ENCODE peak calls at places on chromosome 19, in four cellular contexts. One of them, this sample, is unnamed.

GRCh38 chr19:34556500-34556899 is 74.9 kb downstream of the WTIP start:
- DNase-seq in stimulated activated CD4-positive, alpha-beta T cell treated with anti-CD3 and anti-CD28 coated beads, Interleukin-15, amount 100 ng/mL, for 1 hour: no peak
- DNase-seq in activated T-cell treated with anti-CD3 and anti-CD28 coated beads, Interleukin-2, amount 50 U/mL, for 72 hours: peak
- DNase-seq in tibial artery: no peak
- DNase-seq in this sample: no peak

GRCh38 chr19:40502647-40503046 is 35.8 kb downstream of the SPTBN4 start:
- DNase-seq in stimulated activated CD4-positive, alpha-beta T cell treated with anti-CD3 and anti-CD28 coated beads, Interleukin-15, amount 100 ng/mL, for 1 hour: no peak
- DNase-seq in activated T-cell treated with anti-CD3 and anti-CD28 coated beads, Interleukin-2, amount 50 U/mL, for 72 hours: no peak
- DNase-seq in tibial artery: no peak
- DNase-seq in this sample: no peak

GRCh38 chr19:1360818-1361461 is 22.8 kb upstream of the NDUFS7 start:
- DNase-seq in stimulated activated CD4-positive, alpha-beta T cell treated with anti-CD3 and anti-CD28 coated beads, Interleukin-15, amount 100 ng/mL, for 1 hour: no peak
- DNase-seq in activated T-cell treated with anti-CD3 and anti-CD28 coated beads, Interleukin-2, amount 50 U/mL, for 72 hours: no peak
- DNase-seq in tibial artery: peak
- DNase-seq in this sample: no peak

GRCh38 chr19:39595950-39596349 is 6.4 kb upstream of the LGALS13 start:
- DNase-seq in stimulated activated CD4-positive, alpha-beta T cell treated with anti-CD3 and anti-CD28 coated beads, Interleukin-15, amount 100 ng/mL, for 1 hour: no peak
- DNase-seq in activated T-cell treated with anti-CD3 and anti-CD28 coated beads, Interleukin-2, amount 50 U/mL, for 72 hours: no peak
- DNase-seq in tibial artery: no peak
- DNase-seq in this sample: no peak

GRCh38 chr19:17872251-17873001 is 681 bp downstream of the SLC5A5 start:
- DNase-seq in stimulated activated CD4-positive, alpha-beta T cell treated with anti-CD3 and anti-CD28 coated beads, Interleukin-15, amount 100 ng/mL, for 1 hour: peak
- DNase-seq in activated T-cell treated with anti-CD3 and anti-CD28 coated beads, Interleukin-2, amount 50 U/mL, for 72 hours: peak
- DNase-seq in tibial artery: no peak
- DNase-seq in this sample: peak

GRCh38 chr19:53659292-53659691 is 27.5 kb downstream of the DPRX start:
- DNase-seq in stimulated activated CD4-positive, alpha-beta T cell treated with anti-CD3 and anti-CD28 coated beads, Interleukin-15, amount 100 ng/mL, for 1 hour: no peak
- DNase-seq in activated T-cell treated with anti-CD3 and anti-CD28 coated beads, Interleukin-2, amount 50 U/mL, for 72 hours: no peak
- DNase-seq in tibial artery: no peak
- DNase-seq in this sample: no peak

GRCh38 chr19:21158523-21159135 is 16.8 kb downstream of the ZNF431 start:
- DNase-seq in stimulated activated CD4-positive, alpha-beta T cell treated with anti-CD3 and anti-CD28 coated beads, Interleukin-15, amount 100 ng/mL, for 1 hour: no peak
- DNase-seq in activated T-cell treated with anti-CD3 and anti-CD28 coated beads, Interleukin-2, amount 50 U/mL, for 72 hours: no peak
- DNase-seq in tibial artery: no peak
- DNase-seq in this sample: no peak

GRCh38 chr19:46678110-46678732 is 17.2 kb upstream of the DACT3 start:
- DNase-seq in stimulated activated CD4-positive, alpha-beta T cell treated with anti-CD3 and anti-CD28 coated beads, Interleukin-15, amount 100 ng/mL, for 1 hour: peak
- DNase-seq in activated T-cell treated with anti-CD3 and anti-CD28 coated beads, Interleukin-2, amount 50 U/mL, for 72 hours: peak
- DNase-seq in tibial artery: no peak
- DNase-seq in this sample: peak

GRCh38 chr19:11138659-11139526 is 16.7 kb downstream of the SPC24 start:
- DNase-seq in stimulated activated CD4-positive, alpha-beta T cell treated with anti-CD3 and anti-CD28 coated beads, Interleukin-15, amount 100 ng/mL, for 1 hour: no peak
- DNase-seq in activated T-cell treated with anti-CD3 and anti-CD28 coated beads, Interleukin-2, amount 50 U/mL, for 72 hours: no peak
- DNase-seq in tibial artery: peak
- DNase-seq in this sample: no peak

GRCh38 chr19:10471909-10472308 is 31.2 kb downstream of the KEAP1 start:
- DNase-seq in stimulated activated CD4-positive, alpha-beta T cell treated with anti-CD3 and anti-CD28 coated beads, Interleukin-15, amount 100 ng/mL, for 1 hour: no peak
- DNase-seq in activated T-cell treated with anti-CD3 and anti-CD28 coated beads, Interleukin-2, amount 50 U/mL, for 72 hours: no peak
- DNase-seq in tibial artery: no peak
- DNase-seq in this sample: no peak

GRCh38 chr19:13154911-13155471 is 4.8 kb downstream of the IER2 start:
- DNase-seq in stimulated activated CD4-positive, alpha-beta T cell treated with anti-CD3 and anti-CD28 coated beads, Interleukin-15, amount 100 ng/mL, for 1 hour: peak
- DNase-seq in activated T-cell treated with anti-CD3 and anti-CD28 coated beads, Interleukin-2, amount 50 U/mL, for 72 hours: peak
- DNase-seq in tibial artery: peak
- DNase-seq in this sample: peak

GRCh38 chr19:16338470-16339360 is 14.1 kb downstream of the KLF2 start:
- DNase-seq in stimulated activated CD4-positive, alpha-beta T cell treated with anti-CD3 and anti-CD28 coated beads, Interleukin-15, amount 100 ng/mL, for 1 hour: no peak
- DNase-seq in activated T-cell treated with anti-CD3 and anti-CD28 coated beads, Interleukin-2, amount 50 U/mL, for 72 hours: peak
- DNase-seq in tibial artery: peak
- DNase-seq in this sample: peak

GRCh38 chr19:30293051-30293785 is 79.0 kb upstream of the ZNF536 start:
- DNase-seq in stimulated activated CD4-positive, alpha-beta T cell treated with anti-CD3 and anti-CD28 coated beads, Interleukin-15, amount 100 ng/mL, for 1 hour: no peak
- DNase-seq in activated T-cell treated with anti-CD3 and anti-CD28 coated beads, Interleukin-2, amount 50 U/mL, for 72 hours: no peak
- DNase-seq in tibial artery: no peak
- DNase-seq in this sample: no peak

GRCh38 chr19:50906217-50906616 is 5.0 kb downstream of the KLK4 start:
- DNase-seq in stimulated activated CD4-positive, alpha-beta T cell treated with anti-CD3 and anti-CD28 coated beads, Interleukin-15, amount 100 ng/mL, for 1 hour: no peak
- DNase-seq in activated T-cell treated with anti-CD3 and anti-CD28 coated beads, Interleukin-2, amount 50 U/mL, for 72 hours: peak
- DNase-seq in tibial artery: no peak
- DNase-seq in this sample: no peak

GRCh38 chr19:327291-328024 is 17.1 kb downstream of the MIER2 start:
- DNase-seq in stimulated activated CD4-positive, alpha-beta T cell treated with anti-CD3 and anti-CD28 coated beads, Interleukin-15, amount 100 ng/mL, for 1 hour: no peak
- DNase-seq in activated T-cell treated with anti-CD3 and anti-CD28 coated beads, Interleukin-2, amount 50 U/mL, for 72 hours: no peak
- DNase-seq in tibial artery: no peak
- DNase-seq in this sample: no peak

GRCh38 chr19:27672309-27673047 is 1540.5 kb downstream of the UQCRFS1 start:
- DNase-seq in stimulated activated CD4-positive, alpha-beta T cell treated with anti-CD3 and anti-CD28 coated beads, Interleukin-15, amount 100 ng/mL, for 1 hour: no peak
- DNase-seq in activated T-cell treated with anti-CD3 and anti-CD28 coated beads, Interleukin-2, amount 50 U/mL, for 72 hours: no peak
- DNase-seq in tibial artery: peak
- DNase-seq in this sample: no peak

GRCh38 chr19:52248256-52248655 is 21.1 kb upstream of the ZNF766 start:
- DNase-seq in stimulated activated CD4-positive, alpha-beta T cell treated with anti-CD3 and anti-CD28 coated beads, Interleukin-15, amount 100 ng/mL, for 1 hour: no peak
- DNase-seq in activated T-cell treated with anti-CD3 and anti-CD28 coated beads, Interleukin-2, amount 50 U/mL, for 72 hours: peak
- DNase-seq in tibial artery: peak
- DNase-seq in this sample: peak

GRCh38 chr19:33395561-33396550 is 22.3 kb downstream of the CEBPG start:
- DNase-seq in stimulated activated CD4-positive, alpha-beta T cell treated with anti-CD3 and anti-CD28 coated beads, Interleukin-15, amount 100 ng/mL, for 1 hour: no peak
- DNase-seq in activated T-cell treated with anti-CD3 and anti-CD28 coated beads, Interleukin-2, amount 50 U/mL, for 72 hours: no peak
- DNase-seq in tibial artery: peak
- DNase-seq in this sample: no peak

GRCh38 chr19:12641456-12641855 is 25.1 kb downstream of the MAN2B1 start:
- DNase-seq in stimulated activated CD4-positive, alpha-beta T cell treated with anti-CD3 and anti-CD28 coated beads, Interleukin-15, amount 100 ng/mL, for 1 hour: no peak
- DNase-seq in activated T-cell treated with anti-CD3 and anti-CD28 coated beads, Interleukin-2, amount 50 U/mL, for 72 hours: no peak
- DNase-seq in tibial artery: no peak
- DNase-seq in this sample: no peak

GRCh38 chr19:4057913-4058695 is 8.6 kb downstream of the ZBTB7A start:
- DNase-seq in stimulated activated CD4-positive, alpha-beta T cell treated with anti-CD3 and anti-CD28 coated beads, Interleukin-15, amount 100 ng/mL, for 1 hour: no peak
- DNase-seq in activated T-cell treated with anti-CD3 and anti-CD28 coated beads, Interleukin-2, amount 50 U/mL, for 72 hours: peak
- DNase-seq in tibial artery: peak
- DNase-seq in this sample: no peak

GRCh38 chr19:1929051-1929742 is 11.8 kb upstream of the CSNK1G2 start:
- DNase-seq in stimulated activated CD4-positive, alpha-beta T cell treated with anti-CD3 and anti-CD28 coated beads, Interleukin-15, amount 100 ng/mL, for 1 hour: peak
- DNase-seq in activated T-cell treated with anti-CD3 and anti-CD28 coated beads, Interleukin-2, amount 50 U/mL, for 72 hours: peak
- DNase-seq in tibial artery: peak
- DNase-seq in this sample: peak

GRCh38 chr19:18419699-18420460 is 682 bp downstream of the SSBP4 start:
- DNase-seq in stimulated activated CD4-positive, alpha-beta T cell treated with anti-CD3 and anti-CD28 coated beads, Interleukin-15, amount 100 ng/mL, for 1 hour: no peak
- DNase-seq in activated T-cell treated with anti-CD3 and anti-CD28 coated beads, Interleukin-2, amount 50 U/mL, for 72 hours: peak
- DNase-seq in tibial artery: peak
- DNase-seq in this sample: no peak

GRCh38 chr19:30691767-30692516 is 319.8 kb downstream of the ZNF536 start:
- DNase-seq in stimulated activated CD4-positive, alpha-beta T cell treated with anti-CD3 and anti-CD28 coated beads, Interleukin-15, amount 100 ng/mL, for 1 hour: no peak
- DNase-seq in activated T-cell treated with anti-CD3 and anti-CD28 coated beads, Interleukin-2, amount 50 U/mL, for 72 hours: no peak
- DNase-seq in tibial artery: no peak
- DNase-seq in this sample: no peak

GRCh38 chr19:50509366-50509765 is 1.6 kb downstream of the JOSD2 start:
- DNase-seq in stimulated activated CD4-positive, alpha-beta T cell treated with anti-CD3 and anti-CD28 coated beads, Interleukin-15, amount 100 ng/mL, for 1 hour: no peak
- DNase-seq in activated T-cell treated with anti-CD3 and anti-CD28 coated beads, Interleukin-2, amount 50 U/mL, for 72 hours: no peak
- DNase-seq in tibial artery: no peak
- DNase-seq in this sample: no peak

GRCh38 chr19:35935911-35936737 is at the start of gene LRFN3:
- DNase-seq in stimulated activated CD4-positive, alpha-beta T cell treated with anti-CD3 and anti-CD28 coated beads, Interleukin-15, amount 100 ng/mL, for 1 hour: peak
- DNase-seq in activated T-cell treated with anti-CD3 and anti-CD28 coated beads, Interleukin-2, amount 50 U/mL, for 72 hours: peak
- DNase-seq in tibial artery: peak
- DNase-seq in this sample: no peak

GRCh38 chr19:12779162-12779993 is 4.0 kb upstream of the HOOK2 start:
- DNase-seq in stimulated activated CD4-positive, alpha-beta T cell treated with anti-CD3 and anti-CD28 coated beads, Interleukin-15, amount 100 ng/mL, for 1 hour: no peak
- DNase-seq in activated T-cell treated with anti-CD3 and anti-CD28 coated beads, Interleukin-2, amount 50 U/mL, for 72 hours: peak
- DNase-seq in tibial artery: no peak
- DNase-seq in this sample: no peak

This sample was measured in naive B cell.